ENCODE peak calls at places on chromosomes 5 and 9, in four cellular contexts. P, B, Y and O are unnamed samples.
A peak's percentile ranks its signal among the peaks of the same experiment; 100 is the strongest.

GRCh38 chr5:101362067-101362466 is 459.0 kb upstream of the ST8SIA4 start:
- DNase-seq in Y (no peak), P (peak; percentile 24), B (no peak), O (no peak)

GRCh38 chr5:79875230-79875629 is 115.8 kb downstream of the MTX3 start:
- DNase-seq in B (no peak), P (no peak), Y (no peak), O (no peak)

GRCh38 chr5:163569284-163569683 is 63.9 kb downstream of the MAT2B start:
- DNase-seq in B (no peak), Y (peak; percentile 73), P (no peak), O (no peak)

GRCh38 chr9:82021198-82021597 is 32.6 kb downstream of the SPATA31D1 start:
- DNase-seq in P (no peak), B (no peak), Y (peak; percentile 98), O (no peak)

GRCh38 chr5:10268100-10268499 is 18.0 kb downstream of the CCT5 start:
- DNase-seq in B (no peak), P (no peak), Y (no peak), O (no peak)

GRCh38 chr5:52838306-52839015 is 50.7 kb downstream of the ITGA1 start:
- DNase-seq in Y (peak; percentile 76), B (no peak), P (no peak), O (no peak)

GRCh38 chr9:118686940-118687339 is 682.3 kb downstream of the BRINP1 start:
- DNase-seq in B (no peak), Y (no peak), P (no peak), O (no peak)

GRCh38 chr5:14467886-14468285 is 113.7 kb upstream of the OTULINL start:
- DNase-seq in Y (no peak), B (no peak), P (no peak), O (no peak)

GRCh38 chr5:108367679-108368334 is 14.1 kb downstream of the FBXL17 start:
- DNase-seq in Y (no peak), B (no peak), P (no peak), O (no peak)

DNA sequence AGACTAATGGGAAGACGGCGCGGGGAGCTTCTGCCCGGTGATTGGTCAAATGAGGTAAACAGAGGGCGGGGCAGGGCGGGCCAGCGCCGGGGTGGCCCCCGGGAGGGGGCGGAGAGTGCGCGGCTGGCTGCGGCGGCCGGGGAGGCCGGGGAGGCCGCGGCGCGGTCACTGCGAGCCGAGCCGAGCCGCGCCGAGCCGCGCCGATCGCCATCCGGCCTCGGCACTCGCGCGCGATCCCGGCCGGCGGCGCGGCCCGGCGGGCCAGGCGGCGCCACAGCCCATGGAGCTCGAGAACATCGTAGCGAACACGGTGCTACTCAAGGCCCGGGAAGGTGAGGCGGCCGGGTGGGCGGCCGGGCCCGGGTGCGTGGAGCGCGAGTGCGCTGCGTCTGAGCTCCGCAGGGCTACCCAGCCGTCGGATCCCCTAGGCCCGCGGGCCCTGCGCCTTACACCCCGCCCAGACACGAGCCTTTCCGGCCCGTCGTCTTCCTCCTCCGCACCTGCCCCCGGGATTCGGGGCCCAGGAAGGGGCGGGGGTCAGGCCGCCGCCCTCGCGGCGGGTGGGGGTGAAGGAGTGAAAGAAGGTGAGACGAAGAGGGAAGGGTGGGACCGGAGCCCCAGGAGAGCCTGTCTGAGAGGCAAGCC is at the start of gene GRK6:
- DNase-seq in Y (no peak), P (peak; percentile 73), B (peak; percentile 72), O (peak; percentile 66)
- H3K4me2 ChIP-seq in Y (peak within 1 kb of the TSS; percentile 90), P (peak within 1 kb of the TSS; percentile 93), B (peak within 1 kb of the TSS; percentile 98), O (peak within 1 kb of the TSS; percentile 100)

GRCh38 chr9:133003071-133003461 is 24.6 kb downstream of the GFI1B start:
- DNase-seq in B (peak; percentile 35), P (no peak), Y (no peak), O (no peak)

GRCh38 chr9:133005957-133006356 is 24.8 kb upstream of the GTF3C5 start:
- DNase-seq in Y (no peak), P (no peak), B (no peak), O (no peak)

GRCh38 chr9:133005221-133005760 is 25.5 kb upstream of the GTF3C5 start:
- DNase-seq in Y (no peak), B (no peak), P (no peak), O (no peak)

GRCh38 chr9:133003671-133004090 is 25.2 kb downstream of the GFI1B start:
- DNase-seq in Y (no peak), P (peak; percentile 70), B (no peak), O (no peak)

DNA sequence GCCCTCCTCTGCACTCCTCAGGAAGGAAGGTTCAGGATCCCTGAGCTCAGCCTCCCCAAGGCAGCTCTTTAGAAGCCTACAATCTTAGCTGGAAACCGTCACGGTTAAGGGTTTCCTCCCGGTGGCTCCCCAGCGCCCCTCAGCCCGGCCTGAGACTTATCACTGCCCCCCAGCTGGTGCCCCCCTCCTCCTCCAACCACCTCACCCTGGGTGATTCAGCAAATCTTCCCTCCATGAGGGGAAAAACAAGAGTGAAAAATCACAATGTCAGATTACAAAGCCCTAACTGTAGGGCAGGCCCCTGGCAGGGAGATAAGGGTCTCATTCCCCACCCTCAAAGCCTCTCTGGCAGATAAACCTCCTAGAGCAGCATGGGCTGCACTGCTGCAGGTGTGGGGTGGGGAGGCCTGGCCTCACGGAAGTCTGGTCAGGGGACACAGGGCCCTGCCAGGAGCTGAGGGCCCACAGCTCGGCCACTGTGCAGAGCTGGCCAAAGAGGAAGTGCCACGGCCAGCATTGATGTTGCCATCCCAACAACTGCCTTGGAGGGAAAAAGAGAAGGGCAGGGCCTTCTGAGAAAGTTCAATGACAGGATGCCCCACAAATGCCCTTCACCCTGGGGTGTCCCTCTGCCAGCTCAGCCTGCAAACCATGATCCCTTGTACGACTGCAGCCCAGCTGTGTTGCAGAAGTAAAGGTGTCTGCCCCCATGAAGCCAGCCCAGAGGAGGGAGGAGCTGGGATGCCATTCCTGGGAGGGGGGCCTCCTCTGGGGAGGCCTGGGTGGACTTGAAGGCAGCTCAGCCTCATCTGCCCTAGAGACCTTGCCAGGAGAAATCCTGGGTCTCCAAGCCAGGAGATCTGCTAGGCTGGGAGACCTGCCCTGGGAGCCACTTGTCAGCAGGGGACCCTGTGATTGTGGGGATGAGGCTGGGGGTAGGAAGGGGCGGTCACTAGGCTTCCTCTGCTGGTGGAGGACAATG is 25.9 kb downstream of the GFI1B start:
- DNase-seq in P (peak; percentile 40), B (peak; percentile 97), Y (no peak), O (no peak)
- H3K4me2 ChIP-seq in P (peak overlapping the region; percentile 71), B (peak overlapping the region; percentile 76), Y (no peak overlapping the region), O (no peak overlapping the region)

GRCh38 chr5:154038604-154039457 is at the start of the genes FAM114A2 and MFAP3:
- DNase-seq in P (peak; percentile 98), B (peak; percentile 92), Y (peak; percentile 82), O (peak; percentile 95)
- H3K4me2 ChIP-seq in P (peak within 1 kb of the TSS; percentile 98), B (peak within 1 kb of the TSS; percentile 97), Y (peak within 1 kb of the TSS; percentile 94), O (peak within 1 kb of the TSS; percentile 89)

DNA sequence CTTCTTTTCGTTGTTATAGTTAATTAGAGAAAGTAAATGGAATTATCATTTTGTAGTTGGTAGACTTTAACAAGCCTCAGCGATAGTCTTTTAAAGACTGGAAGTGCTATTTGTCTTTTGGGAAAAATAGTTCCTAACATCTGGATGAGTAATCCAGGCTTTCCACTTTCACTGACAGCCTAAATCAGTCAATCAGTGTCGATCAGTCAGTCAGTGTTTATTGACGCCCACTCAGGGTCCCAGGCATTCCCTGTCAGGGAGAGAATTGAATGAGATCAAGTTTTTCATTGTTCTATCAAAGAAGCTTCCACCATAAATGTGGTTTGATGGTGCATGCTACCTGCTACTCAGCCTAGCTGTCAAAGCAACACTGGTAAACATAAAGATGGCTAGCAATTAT is 2.6 kb downstream of the ABL1 start:
- DNase-seq in P (no peak), Y (no peak), B (no peak), O (no peak)
- H3K4me2 ChIP-seq in P (peak overlapping the region; percentile 99), Y (peak overlapping the region; percentile 100), B (no peak overlapping the region), O (no peak overlapping the region)

GRCh38 chr5:124591583-124591982 is 154.9 kb downstream of the ZNF608 start:
- DNase-seq in P (no peak), B (no peak), Y (no peak), O (no peak)

GRCh38 chr5:124592891-124593290 is 153.5 kb downstream of the ZNF608 start:
- DNase-seq in P (no peak), B (no peak), Y (no peak), O (no peak)

GRCh38 chr5:124599048-124599973 is 147.1 kb downstream of the ZNF608 start:
- DNase-seq in P (no peak), Y (peak; percentile 61), B (no peak), O (no peak)

GRCh38 chr5:124593952-124594351 is 152.5 kb downstream of the ZNF608 start:
- DNase-seq in Y (no peak), B (no peak), P (no peak), O (no peak)

GRCh38 chr5:124596595-124597388 is 149.6 kb downstream of the ZNF608 start:
- DNase-seq in P (no peak), Y (peak; percentile 92), B (peak; percentile 55), O (no peak)
- H3K4me2 ChIP-seq in P (no peak overlapping the region), Y (peak overlapping the region; percentile 67), B (no peak overlapping the region), O (no peak overlapping the region)

DNA sequence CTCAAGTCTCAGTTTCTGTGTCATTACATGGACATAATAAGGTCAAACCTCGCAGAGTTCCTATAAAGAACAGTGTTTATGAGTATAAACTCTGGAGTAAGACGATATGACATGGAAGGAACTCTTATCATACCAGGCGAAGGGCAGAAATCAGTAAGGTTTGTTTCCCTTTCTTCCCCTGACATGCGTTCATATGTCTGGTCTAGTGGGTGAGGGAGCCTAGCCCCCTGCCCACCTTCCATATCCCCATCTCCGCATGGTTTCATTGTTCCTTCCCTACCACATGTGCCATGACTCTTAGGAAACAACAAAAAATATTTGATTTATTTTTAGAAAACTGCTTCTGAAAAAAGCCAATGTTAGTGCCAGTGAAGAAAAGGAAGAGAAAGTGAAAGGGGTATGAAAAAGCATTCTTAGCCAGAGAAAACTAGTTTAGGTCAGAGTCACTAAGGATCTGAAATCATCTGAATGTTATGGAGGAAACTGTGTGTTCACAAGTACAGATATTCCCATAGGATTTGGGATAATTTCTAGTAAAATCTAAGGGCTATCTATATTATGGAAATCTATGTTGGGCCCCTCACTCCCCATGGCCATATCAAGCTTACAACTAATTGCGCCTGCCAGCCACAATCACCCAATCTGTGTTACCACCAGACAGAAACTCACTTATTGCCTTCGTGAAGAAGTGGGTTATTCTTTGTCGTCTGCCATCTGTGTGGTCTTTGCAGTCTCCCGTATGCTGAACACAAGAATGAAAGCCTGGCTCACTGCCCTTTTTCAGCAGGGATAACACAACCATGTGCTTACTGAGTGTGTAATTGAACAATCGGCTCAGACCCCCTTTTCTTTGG is 19.9 kb upstream of the HMHB1 start:
- DNase-seq in Y (no peak), B (no peak), P (no peak), O (no peak)
- H3K4me2 ChIP-seq in Y (peak overlapping the region; percentile 66), B (no peak overlapping the region), P (no peak overlapping the region), O (peak overlapping the region; percentile 28)